ENCODE peak calls at places on chromosomes 2 and 18, in ten cellular contexts. I, U, B, O, Z, K, X, L, M and D are unnamed samples.

GRCh38 chr2:23601301-23601965 is 216.5 kb downstream of the KLHL29 start:
- DNase-seq in I (no peak), U (no peak), B (no peak), O (no peak), Z (peak), K (peak), X (no peak), L (no peak), M (no peak), D (no peak)

GRCh38 chr18:35577045-35577848 is 4.3 kb upstream of the GALNT1 start:
- DNase-seq in I (peak), U (no peak), B (no peak), O (no peak), Z (no peak), K (no peak), X (no peak), L (no peak), M (no peak), D (no peak)

GRCh38 chr18:26700728-26701127 is 152.4 kb upstream of the KCTD1 start:
- DNase-seq in I (no peak), U (no peak), B (no peak), O (no peak), Z (no peak), K (no peak), X (no peak), L (no peak), M (no peak), D (no peak)

GRCh38 chr18:24825397-24825796 is 365.0 kb downstream of the HRH4 start:
- DNase-seq in I (no peak), U (no peak), B (no peak), O (no peak), Z (no peak), K (peak), X (no peak), L (no peak), M (no peak), D (no peak)

GRCh38 chr18:12328179-12328823 is 20.3 kb downstream of the TUBB6 start:
- DNase-seq in I (no peak), U (no peak), B (no peak), O (peak), Z (no peak), K (no peak), X (no peak), L (no peak), M (no peak), D (no peak)

GRCh38 chr2:212595036-212595654 is 56.5 kb upstream of the ERBB4 start:
- DNase-seq in I (no peak), U (peak), B (no peak), O (no peak), Z (no peak), K (peak), X (no peak), L (no peak), M (no peak), D (peak)

GRCh38 chr2:131658769-131659131 is 131.1 kb downstream of the CCDC74A start:
- DNase-seq in I (no peak), U (no peak), B (no peak), O (no peak), Z (peak), K (no peak), X (no peak), L (no peak), M (no peak), D (no peak)

GRCh38 chr2:3712841-3713503 is 9.6 kb downstream of the DCDC2C start:
- DNase-seq in I (no peak), U (no peak), B (no peak), O (no peak), Z (no peak), K (peak), X (no peak), L (no peak), M (no peak), D (no peak)

GRCh38 chr18:77858331-77858730 is 608.7 kb downstream of the GALR1 start:
- DNase-seq in I (no peak), U (no peak), B (no peak), O (no peak), Z (no peak), K (no peak), X (no peak), L (no peak), M (no peak), D (no peak)

GRCh38 chr2:100513650-100514049 is 43.4 kb downstream of the NMS start:
- DNase-seq in I (no peak), U (no peak), B (peak), O (no peak), Z (no peak), K (no peak), X (no peak), L (no peak), M (no peak), D (no peak)

GRCh38 chr2:214577769-214578168 is 166.9 kb downstream of the VWC2L start:
- DNase-seq in I (no peak), U (no peak), B (no peak), O (no peak), Z (no peak), K (no peak), X (no peak), L (no peak), M (no peak), D (no peak)

GRCh38 chr18:3747176-3747973 is 297.4 kb downstream of the TGIF1 start:
- DNase-seq in I (no peak), U (no peak), B (no peak), O (peak), Z (no peak), K (peak), X (no peak), L (no peak), M (no peak), D (no peak)

GRCh38 chr2:204325468-204325867 is 219.8 kb upstream of the PARD3B start:
- DNase-seq in I (no peak), U (peak), B (peak), O (peak), Z (no peak), K (peak), X (no peak), L (peak), M (no peak), D (peak)

GRCh38 chr2:43724728-43725526 is 48.7 kb upstream of the C1GALT1C1L start:
- DNase-seq in I (no peak), U (no peak), B (peak), O (no peak), Z (no peak), K (no peak), X (no peak), L (no peak), M (no peak), D (no peak)

GRCh38 chr2:15205562-15205961 is 355.6 kb downstream of the NBAS start:
- DNase-seq in I (no peak), U (no peak), B (no peak), O (no peak), Z (no peak), K (no peak), X (no peak), L (no peak), M (no peak), D (no peak)

GRCh38 chr18:77132369-77133050 is at the start of gene MBP:
- DNase-seq in I (peak), U (no peak), B (no peak), O (no peak), Z (peak), K (no peak), X (peak), L (no peak), M (peak), D (no peak)

GRCh38 chr2:95344208-95344570 is 47.0 kb downstream of the KCNIP3 start:
- DNase-seq in I (peak), U (no peak), B (no peak), O (no peak), Z (no peak), K (no peak), X (no peak), L (no peak), M (peak), D (no peak)

GRCh38 chr2:164009801-164010337 is 274.1 kb upstream of the FIGN start:
- DNase-seq in I (no peak), U (no peak), B (no peak), O (no peak), Z (no peak), K (no peak), X (no peak), L (no peak), M (no peak), D (no peak)

GRCh38 chr2:65518751-65519150 is 86.4 kb upstream of the SPRED2 start:
- DNase-seq in I (no peak), U (no peak), B (no peak), O (no peak), Z (no peak), K (no peak), X (peak), L (no peak), M (no peak), D (no peak)

GRCh38 chr2:167480232-167480985 is 592.1 kb downstream of the XIRP2 start:
- DNase-seq in I (no peak), U (no peak), B (no peak), O (no peak), Z (no peak), K (no peak), X (no peak), L (no peak), M (no peak), D (no peak)

GRCh38 chr2:74540291-74540690 is 10.6 kb downstream of the HTRA2 start:
- DNase-seq in I (no peak), U (no peak), B (no peak), O (peak), Z (no peak), K (no peak), X (no peak), L (no peak), M (peak), D (no peak)

GRCh38 chr2:188381614-188382013 is 89.9 kb downstream of the GULP1 start:
- DNase-seq in I (no peak), U (peak), B (no peak), O (no peak), Z (no peak), K (peak), X (no peak), L (no peak), M (no peak), D (peak)

GRCh38 chr2:181678033-181678586 is 2.2 kb downstream of the NEUROD1 start:
- DNase-seq in I (peak), U (no peak), B (peak), O (no peak), Z (peak), K (peak), X (no peak), L (peak), M (peak), D (peak)

GRCh38 chr2:219947575-219947974 is 320.1 kb downstream of the SLC4A3 start:
- DNase-seq in I (no peak), U (no peak), B (no peak), O (no peak), Z (no peak), K (peak), X (no peak), L (no peak), M (no peak), D (no peak)

DNA sequence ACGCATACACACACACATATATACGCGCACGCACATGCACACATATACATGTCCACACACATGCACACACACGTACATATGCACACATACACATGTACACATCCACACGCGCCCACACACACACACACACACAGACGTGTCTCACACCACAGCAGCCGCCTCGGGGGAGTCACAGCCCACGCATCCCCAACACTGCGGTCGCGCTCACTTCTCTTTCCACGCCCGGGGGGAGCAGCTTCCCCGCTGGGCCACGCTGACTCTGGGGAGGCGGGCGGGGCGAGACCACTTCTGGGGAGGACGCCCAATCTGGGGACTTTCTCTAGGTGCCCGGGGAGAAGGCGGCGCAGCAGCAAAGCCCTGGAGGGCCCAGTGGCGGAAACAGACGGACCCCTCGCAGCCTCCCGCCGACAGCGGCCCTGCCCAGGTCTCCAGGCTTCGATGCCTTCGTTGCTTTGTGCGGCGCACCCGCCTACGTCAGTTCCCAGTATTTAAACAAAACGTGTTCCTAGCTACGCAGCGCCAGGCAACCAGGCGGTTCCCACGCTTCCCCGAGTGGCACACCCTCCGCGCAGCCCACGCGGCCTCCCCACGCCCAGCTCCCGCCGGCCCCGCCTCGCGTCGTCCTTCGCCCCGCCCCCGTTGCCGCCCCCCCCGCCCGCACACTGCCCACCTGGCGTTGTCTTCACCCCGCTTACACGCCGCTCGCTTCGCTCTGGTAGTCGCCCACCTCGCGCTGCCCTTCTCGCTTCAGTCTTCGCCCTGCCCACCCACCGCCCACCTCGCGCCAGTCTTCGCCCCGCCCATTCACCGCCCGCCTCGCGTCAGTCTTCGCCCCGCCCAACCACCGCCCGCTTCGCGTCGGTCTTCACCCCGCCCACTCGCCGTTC is 810 bp upstream of the RBFA start:
- DNase-seq in I (no peak), U (no peak), B (peak), O (peak), Z (no peak), K (peak), X (peak), L (no peak), M (peak), D (no peak)
- TF ChIP-seq CTCF in I (no peak), U (no peak), B (no peak), O (no peak), Z (no peak), K (no peak), X (no peak), L (no peak), M (no peak), D (no peak)

GRCh38 chr2:25674003-25674362 is 606 bp upstream of the DTNB start:
- DNase-seq in I (no peak), U (no peak), B (no peak), O (no peak), Z (no peak), K (no peak), X (no peak), L (no peak), M (no peak), D (no peak)
- H3K4me3 ChIP-seq in I (peak), U (peak), B (no peak), O (peak), Z (peak), K (peak), X (peak), L (no peak), M (peak), D (peak)

GRCh38 chr18:476368-476767 is 24.1 kb downstream of the COLEC12 start:
- DNase-seq in I (no peak), U (no peak), B (no peak), O (no peak), Z (no peak), K (no peak), X (no peak), L (no peak), M (no peak), D (no peak)

GRCh38 chr18:478679-479078 is 21.8 kb downstream of the COLEC12 start:
- DNase-seq in I (no peak), U (no peak), B (no peak), O (no peak), Z (no peak), K (peak), X (no peak), L (no peak), M (no peak), D (no peak)

GRCh38 chr18:474416-474815 is 26.1 kb downstream of the COLEC12 start:
- DNase-seq in I (no peak), U (no peak), B (no peak), O (no peak), Z (no peak), K (no peak), X (no peak), L (no peak), M (no peak), D (no peak)

GRCh38 chr18:475202-475624 is 25.3 kb downstream of the COLEC12 start:
- DNase-seq in I (no peak), U (no peak), B (no peak), O (peak), Z (no peak), K (peak), X (no peak), L (no peak), M (no peak), D (no peak)

GRCh38 chr18:477565-477964 is 22.9 kb downstream of the COLEC12 start:
- DNase-seq in I (no peak), U (peak), B (peak), O (no peak), Z (no peak), K (no peak), X (no peak), L (peak), M (no peak), D (no peak)
- TF ChIP-seq CTCF in I (no peak), U (peak), B (peak), O (no peak), Z (peak), K (no peak), X (no peak), L (peak), M (peak), D (peak)

GRCh38 chr2:237483018-237483731 is 3.9 kb upstream of the MLPH start:
- DNase-seq in I (peak), U (no peak), B (no peak), O (no peak), Z (peak), K (peak), X (peak), L (no peak), M (peak), D (peak)

GRCh38 chr2:237486819-237487448 is at the start of gene MLPH:
- DNase-seq in I (peak), U (no peak), B (no peak), O (no peak), Z (peak), K (peak), X (peak), L (no peak), M (peak), D (no peak)

GRCh38 chr2:237485844-237486243 is 1.2 kb upstream of the MLPH start:
- DNase-seq in I (no peak), U (no peak), B (no peak), O (no peak), Z (no peak), K (no peak), X (no peak), L (no peak), M (no peak), D (no peak)

GRCh38 chr2:237486334-237486818 is 675 bp upstream of the MLPH start:
- DNase-seq in I (peak), U (no peak), B (no peak), O (no peak), Z (no peak), K (no peak), X (peak), L (no peak), M (peak), D (no peak)

DNA sequence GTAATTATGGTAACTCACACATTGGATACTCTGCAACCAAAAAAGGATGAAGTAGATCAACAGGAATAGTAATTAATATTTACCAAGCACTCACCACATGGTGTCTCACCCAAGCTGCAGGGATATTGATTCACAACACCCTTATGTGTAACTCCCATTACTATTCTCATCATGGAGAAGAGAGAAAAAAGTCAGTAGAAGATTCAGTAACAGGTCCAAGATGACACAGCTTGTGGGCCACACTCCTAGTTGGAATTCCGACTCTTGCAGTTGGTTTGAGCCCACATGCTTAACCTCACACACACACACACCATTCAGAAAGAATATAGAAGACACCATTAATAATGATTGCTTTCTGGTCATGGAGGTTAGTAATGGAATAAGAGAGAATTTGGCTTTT is 1.7 kb upstream of the MLPH start:
- DNase-seq in I (no peak), U (no peak), B (no peak), O (no peak), Z (no peak), K (no peak), X (peak), L (no peak), M (no peak), D (no peak)
- H3K4me3 ChIP-seq in I (no peak), U (no peak), B (no peak), O (no peak), Z (peak), K (no peak), X (no peak), L (no peak), M (peak), D (no peak)

DNA sequence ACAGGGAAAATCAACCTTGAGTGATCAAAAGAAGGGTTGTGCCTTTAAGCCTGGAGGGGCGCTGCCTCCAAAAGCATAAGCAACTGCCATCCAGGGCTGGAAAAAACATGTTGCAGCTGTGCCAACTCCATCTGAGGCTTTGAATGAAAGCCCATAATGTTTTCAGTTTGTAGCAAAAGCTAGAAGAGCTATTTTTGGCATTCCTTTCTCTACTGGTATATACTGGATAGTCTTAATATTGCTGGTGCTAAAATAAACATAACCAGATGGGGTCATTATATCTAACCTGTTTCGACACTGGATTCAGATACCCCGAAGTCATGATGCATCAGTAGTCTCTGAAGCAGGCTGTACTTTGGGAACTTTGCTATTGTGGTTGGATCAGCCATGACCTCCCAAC is 25.1 kb downstream of the ANXA4 start:
- DNase-seq in I (no peak), U (no peak), B (no peak), O (no peak), Z (no peak), K (peak), X (no peak), L (no peak), M (no peak), D (peak)
- TF ChIP-seq CTCF in I (no peak), U (no peak), B (no peak), O (no peak), Z (no peak), K (peak), X (no peak), L (no peak), M (peak), D (peak)

DNA sequence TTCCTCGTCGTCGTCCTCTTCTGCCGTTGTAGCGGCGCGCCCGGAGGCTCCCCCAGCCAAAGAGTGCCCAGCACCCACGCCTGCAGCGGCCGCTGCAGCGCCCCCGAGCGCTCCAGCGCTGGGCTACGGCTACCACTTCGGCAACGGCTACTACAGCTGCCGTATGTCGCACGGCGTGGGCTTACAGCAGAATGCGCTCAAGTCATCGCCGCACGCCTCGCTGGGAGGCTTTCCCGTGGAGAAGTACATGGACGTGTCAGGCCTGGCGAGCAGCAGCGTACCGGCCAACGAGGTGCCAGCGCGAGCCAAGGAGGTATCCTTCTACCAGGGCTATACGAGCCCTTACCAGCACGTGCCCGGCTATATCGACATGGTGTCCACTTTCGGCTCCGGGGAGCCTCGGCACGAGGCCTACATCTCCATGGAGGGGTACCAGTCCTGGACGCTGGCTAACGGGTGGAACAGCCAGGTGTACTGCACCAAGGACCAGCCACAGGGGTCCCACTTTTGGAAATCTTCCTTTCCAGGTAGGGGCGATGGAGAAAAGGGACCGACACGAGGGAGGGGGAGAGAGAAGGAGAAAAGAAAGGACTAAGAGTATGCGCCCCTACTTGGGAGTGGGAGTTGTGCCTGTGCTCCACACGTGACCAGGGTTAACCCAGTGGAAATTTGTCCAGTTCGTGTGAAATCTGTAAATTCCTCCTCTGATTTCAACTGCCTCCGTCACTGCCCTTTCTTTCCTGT is 796 bp downstream of the HOXD13 start:
- DNase-seq in I (peak), U (no peak), B (no peak), O (no peak), Z (no peak), K (no peak), X (no peak), L (peak), M (no peak), D (no peak)
- H3K4me3 ChIP-seq in I (no peak), U (no peak), B (no peak), O (no peak), Z (peak), K (no peak), X (peak), L (peak), M (no peak), D (peak)